ENCODE peak calls at places on chromosomes 5 and 9, in eight cellular contexts. One of them, this sample, is unnamed.

GRCh38 chr5:135955525-135955924 is 742 bp upstream of the LECT2 start:
- DNase-seq in astrocyte: no peak
- DNase-seq in mucosa of descending colon: no peak
- DNase-seq in tibial artery: no peak
- DNase-seq in HCT116: no peak
- DNase-seq in SK-N-SH: no peak
- DNase-seq in H9: no peak
- DNase-seq in heart left ventricle: no peak
- DNase-seq in this sample: no peak

GRCh38 chr9:81566074-81566698 is 123.2 kb downstream of the TLE1 start:
- DNase-seq in astrocyte: peak; percentile 7
- DNase-seq in mucosa of descending colon: no peak
- DNase-seq in tibial artery: no peak
- DNase-seq in HCT116: no peak
- DNase-seq in SK-N-SH: no peak
- DNase-seq in H9: no peak
- DNase-seq in heart left ventricle: no peak
- DNase-seq in this sample: no peak

GRCh38 chr5:6525910-6526309 is 77.3 kb downstream of the UBE2QL1 start:
- DNase-seq in astrocyte: no peak
- DNase-seq in mucosa of descending colon: no peak
- DNase-seq in tibial artery: no peak
- DNase-seq in HCT116: peak; percentile 13
- DNase-seq in SK-N-SH: peak; percentile 77
- DNase-seq in H9: peak; percentile 61
- DNase-seq in heart left ventricle: no peak
- DNase-seq in this sample: peak; percentile 60

GRCh38 chr5:431001-431710 is 11.8 kb upstream of the EXOC3 start:
- DNase-seq in astrocyte: no peak
- DNase-seq in mucosa of descending colon: no peak
- DNase-seq in tibial artery: peak; percentile 66
- DNase-seq in HCT116: peak; percentile 23
- DNase-seq in SK-N-SH: peak; percentile 93
- DNase-seq in H9: peak; percentile 82
- DNase-seq in heart left ventricle: no peak
- DNase-seq in this sample: no peak

GRCh38 chr9:138099803-138100598 is 222.4 kb downstream of the CACNA1B start:
- DNase-seq in astrocyte: no peak
- DNase-seq in mucosa of descending colon: no peak
- DNase-seq in tibial artery: no peak
- DNase-seq in HCT116: no peak
- DNase-seq in SK-N-SH: peak; percentile 19
- DNase-seq in H9: no peak
- DNase-seq in heart left ventricle: peak; percentile 26
- DNase-seq in this sample: no peak

GRCh38 chr5:170552486-170553122 is 48.8 kb downstream of the KCNIP1 start:
- DNase-seq in astrocyte: peak; percentile 94
- DNase-seq in mucosa of descending colon: peak; percentile 70
- DNase-seq in tibial artery: peak; percentile 76
- DNase-seq in HCT116: no peak
- DNase-seq in SK-N-SH: no peak
- DNase-seq in H9: peak; percentile 66
- DNase-seq in heart left ventricle: peak; percentile 84
- DNase-seq in this sample: peak; percentile 7

GRCh38 chr5:169385636-169386035 is 84.7 kb upstream of the SLIT3 start:
- DNase-seq in astrocyte: no peak
- DNase-seq in mucosa of descending colon: no peak
- DNase-seq in tibial artery: no peak
- DNase-seq in HCT116: no peak
- DNase-seq in SK-N-SH: no peak
- DNase-seq in H9: no peak
- DNase-seq in heart left ventricle: no peak
- DNase-seq in this sample: no peak

GRCh38 chr5:89981006-89981405 is 428.6 kb downstream of the CETN3 start:
- DNase-seq in astrocyte: no peak
- DNase-seq in mucosa of descending colon: no peak
- DNase-seq in tibial artery: no peak
- DNase-seq in HCT116: no peak
- DNase-seq in SK-N-SH: no peak
- DNase-seq in H9: no peak
- DNase-seq in heart left ventricle: no peak
- DNase-seq in this sample: no peak

GRCh38 chr5:159819671-159820411 is 96.4 kb upstream of the ADRA1B start:
- DNase-seq in astrocyte: no peak
- DNase-seq in mucosa of descending colon: peak; percentile 55
- DNase-seq in tibial artery: peak; percentile 74
- DNase-seq in HCT116: no peak
- DNase-seq in SK-N-SH: no peak
- DNase-seq in H9: no peak
- DNase-seq in heart left ventricle: peak; percentile 65
- DNase-seq in this sample: peak; percentile 3

GRCh38 chr9:100104314-100104713 is 5.3 kb downstream of the INVS start:
- DNase-seq in astrocyte: peak; percentile 75
- DNase-seq in mucosa of descending colon: no peak
- DNase-seq in tibial artery: no peak
- DNase-seq in HCT116: no peak
- DNase-seq in SK-N-SH: no peak
- DNase-seq in H9: no peak
- DNase-seq in heart left ventricle: no peak
- DNase-seq in this sample: no peak

GRCh38 chr5:175253597-175253996 is 190.4 kb downstream of the DRD1 start:
- DNase-seq in astrocyte: peak; percentile 10
- DNase-seq in mucosa of descending colon: no peak
- DNase-seq in tibial artery: no peak
- DNase-seq in HCT116: no peak
- DNase-seq in SK-N-SH: no peak
- DNase-seq in H9: no peak
- DNase-seq in heart left ventricle: no peak
- DNase-seq in this sample: no peak

GRCh38 chr9:73780916-73781315 is 629.3 kb downstream of the ANXA1 start:
- DNase-seq in astrocyte: peak; percentile 96
- DNase-seq in mucosa of descending colon: no peak
- DNase-seq in tibial artery: no peak
- DNase-seq in HCT116: no peak
- DNase-seq in SK-N-SH: no peak
- DNase-seq in H9: no peak
- DNase-seq in heart left ventricle: no peak
- DNase-seq in this sample: no peak

GRCh38 chr9:94928696-94929372 is 202.3 kb downstream of the AOPEP start:
- DNase-seq in astrocyte: peak; percentile 88
- DNase-seq in mucosa of descending colon: no peak
- DNase-seq in tibial artery: no peak
- DNase-seq in HCT116: no peak
- DNase-seq in SK-N-SH: peak; percentile 54
- DNase-seq in H9: no peak
- DNase-seq in heart left ventricle: no peak
- DNase-seq in this sample: no peak

GRCh38 chr9:127742435-127743088 is 7.5 kb upstream of the TOR2A start:
- DNase-seq in astrocyte: peak; percentile 71
- DNase-seq in mucosa of descending colon: peak; percentile 59
- DNase-seq in tibial artery: no peak
- DNase-seq in HCT116: no peak
- DNase-seq in SK-N-SH: peak; percentile 81
- DNase-seq in H9: peak; percentile 98
- DNase-seq in heart left ventricle: no peak
- DNase-seq in this sample: no peak

GRCh38 chr5:65774346-65774745 is 52.3 kb downstream of the NLN start:
- DNase-seq in astrocyte: peak; percentile 89
- DNase-seq in mucosa of descending colon: no peak
- DNase-seq in tibial artery: no peak
- DNase-seq in HCT116: no peak
- DNase-seq in SK-N-SH: no peak
- DNase-seq in H9: no peak
- DNase-seq in heart left ventricle: no peak
- DNase-seq in this sample: peak; percentile 15

GRCh38 chr5:128144491-128144890 is 60.9 kb downstream of the SLC12A2 start:
- DNase-seq in astrocyte: peak; percentile 73
- DNase-seq in mucosa of descending colon: no peak
- DNase-seq in tibial artery: no peak
- DNase-seq in HCT116: no peak
- DNase-seq in SK-N-SH: no peak
- DNase-seq in H9: no peak
- DNase-seq in heart left ventricle: no peak
- DNase-seq in this sample: peak; percentile 5

GRCh38 chr5:142748568-142749249 is 21.5 kb upstream of the ARHGAP26 start:
- DNase-seq in astrocyte: no peak
- DNase-seq in mucosa of descending colon: no peak
- DNase-seq in tibial artery: no peak
- DNase-seq in HCT116: no peak
- DNase-seq in SK-N-SH: peak; percentile 16
- DNase-seq in H9: peak; percentile 57
- DNase-seq in heart left ventricle: peak; percentile 39
- DNase-seq in this sample: peak; percentile 61

GRCh38 chr5:142998316-142998862 is 228.2 kb downstream of the ARHGAP26 start:
- DNase-seq in astrocyte: no peak
- DNase-seq in mucosa of descending colon: no peak
- DNase-seq in tibial artery: no peak
- DNase-seq in HCT116: no peak
- DNase-seq in SK-N-SH: no peak
- DNase-seq in H9: no peak
- DNase-seq in heart left ventricle: no peak
- DNase-seq in this sample: no peak

GRCh38 chr5:172806897-172807672 is 27.0 kb upstream of the ERGIC1 start:
- DNase-seq in astrocyte: peak; percentile 83
- DNase-seq in mucosa of descending colon: peak; percentile 96
- DNase-seq in tibial artery: peak; percentile 87
- DNase-seq in HCT116: peak; percentile 76
- DNase-seq in SK-N-SH: no peak
- DNase-seq in H9: peak; percentile 89
- DNase-seq in heart left ventricle: peak; percentile 89
- DNase-seq in this sample: peak; percentile 60

GRCh38 chr9:84357235-84357634 is 16.7 kb upstream of the SLC28A3 start:
- DNase-seq in astrocyte: no peak
- DNase-seq in mucosa of descending colon: no peak
- DNase-seq in tibial artery: no peak
- DNase-seq in HCT116: no peak
- DNase-seq in SK-N-SH: no peak
- DNase-seq in H9: no peak
- DNase-seq in heart left ventricle: no peak
- DNase-seq in this sample: no peak

GRCh38 chr5:73338201-73339126 is 110.1 kb downstream of the FOXD1 start:
- DNase-seq in astrocyte: peak; percentile 92
- DNase-seq in mucosa of descending colon: no peak
- DNase-seq in tibial artery: no peak
- DNase-seq in HCT116: no peak
- DNase-seq in SK-N-SH: no peak
- DNase-seq in H9: no peak
- DNase-seq in heart left ventricle: no peak
- DNase-seq in this sample: no peak
- H3K4me1 ChIP-seq in astrocyte: peaks cover 34% of the 10 kb centered on the region
- H3K4me1 ChIP-seq in mucosa of descending colon: no peaks in the 10 kb centered on the region
- H3K4me1 ChIP-seq in tibial artery: no peaks in the 10 kb centered on the region
- H3K4me1 ChIP-seq in HCT116: no peaks in the 10 kb centered on the region
- H3K4me1 ChIP-seq in SK-N-SH: peaks cover 14% of the 10 kb centered on the region
- H3K4me1 ChIP-seq in H9: no peaks in the 10 kb centered on the region
- H3K4me1 ChIP-seq in heart left ventricle: no peaks in the 10 kb centered on the region
- H3K4me1 ChIP-seq in this sample: no peaks in the 10 kb centered on the region

GRCh38 chr5:42596817-42597216 is 159.8 kb upstream of the CCDC152 start:
- DNase-seq in astrocyte: no peak
- DNase-seq in mucosa of descending colon: no peak
- DNase-seq in tibial artery: no peak
- DNase-seq in HCT116: no peak
- DNase-seq in SK-N-SH: no peak
- DNase-seq in H9: no peak
- DNase-seq in heart left ventricle: no peak
- DNase-seq in this sample: no peak
- H3K4me1 ChIP-seq in astrocyte: no peaks in the 10 kb centered on the region
- H3K4me1 ChIP-seq in mucosa of descending colon: no peaks in the 10 kb centered on the region
- H3K4me1 ChIP-seq in tibial artery: no peaks in the 10 kb centered on the region
- H3K4me1 ChIP-seq in HCT116: no peaks in the 10 kb centered on the region
- H3K4me1 ChIP-seq in SK-N-SH: no peaks in the 10 kb centered on the region
- H3K4me1 ChIP-seq in H9: no peaks in the 10 kb centered on the region
- H3K4me1 ChIP-seq in heart left ventricle: peaks cover 21% of the 10 kb centered on the region
- H3K4me1 ChIP-seq in this sample: peaks cover 25% of the 10 kb centered on the region

DNA sequence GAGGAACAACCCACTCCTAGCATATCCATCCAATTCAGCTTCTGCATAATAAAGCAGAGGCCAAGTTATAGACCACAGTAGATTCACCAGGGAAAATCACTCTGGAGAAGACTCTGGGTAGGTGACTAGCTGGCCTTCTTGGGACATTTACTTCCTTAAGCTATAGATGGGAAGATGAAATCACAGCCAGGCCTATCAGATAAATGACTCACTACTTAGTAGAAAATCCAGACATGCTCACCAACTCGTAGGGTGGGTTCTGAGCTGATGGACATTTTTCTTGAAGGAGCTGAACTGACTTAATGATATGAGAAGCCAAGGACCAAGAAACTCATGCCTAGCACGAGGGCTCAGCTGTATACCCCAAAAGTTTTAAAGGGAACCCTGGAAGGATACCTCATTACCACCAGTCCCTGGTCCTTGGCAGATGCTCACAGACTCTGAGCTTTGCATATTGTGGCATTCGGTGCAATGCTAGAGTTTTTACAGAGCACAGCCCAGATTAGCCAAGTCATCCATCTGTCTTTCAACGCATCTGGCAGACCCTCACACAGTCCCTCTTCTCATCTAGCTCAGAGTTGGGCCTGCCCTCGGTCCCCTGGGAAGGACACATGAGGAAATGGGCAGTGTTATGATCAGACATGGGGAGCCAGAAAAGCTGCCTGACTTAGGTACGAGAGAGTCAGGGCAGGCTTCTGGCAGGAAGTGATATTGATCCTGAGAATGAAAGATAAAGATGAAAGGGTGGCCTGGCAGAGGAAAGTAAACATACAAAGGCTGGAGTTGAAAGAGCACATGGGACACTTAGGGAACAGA is 15.0 kb downstream of the ACSL6 start:
- DNase-seq in astrocyte: no peak
- DNase-seq in mucosa of descending colon: no peak
- DNase-seq in tibial artery: no peak
- DNase-seq in HCT116: no peak
- DNase-seq in SK-N-SH: peak; percentile 34
- DNase-seq in H9: no peak
- DNase-seq in heart left ventricle: no peak
- DNase-seq in this sample: no peak
- H3K4me1 ChIP-seq in astrocyte: no peaks in the 10 kb centered on the region
- H3K4me1 ChIP-seq in mucosa of descending colon: no peaks in the 10 kb centered on the region
- H3K4me1 ChIP-seq in tibial artery: no peaks in the 10 kb centered on the region
- H3K4me1 ChIP-seq in HCT116: peaks cover under 1% of the 10 kb centered on the region
- H3K4me1 ChIP-seq in SK-N-SH: no peaks in the 10 kb centered on the region
- H3K4me1 ChIP-seq in H9: peaks cover 3% of the 10 kb centered on the region
- H3K4me1 ChIP-seq in heart left ventricle: peaks cover 2% of the 10 kb centered on the region
- H3K4me1 ChIP-seq in this sample: no peaks in the 10 kb centered on the region

DNA sequence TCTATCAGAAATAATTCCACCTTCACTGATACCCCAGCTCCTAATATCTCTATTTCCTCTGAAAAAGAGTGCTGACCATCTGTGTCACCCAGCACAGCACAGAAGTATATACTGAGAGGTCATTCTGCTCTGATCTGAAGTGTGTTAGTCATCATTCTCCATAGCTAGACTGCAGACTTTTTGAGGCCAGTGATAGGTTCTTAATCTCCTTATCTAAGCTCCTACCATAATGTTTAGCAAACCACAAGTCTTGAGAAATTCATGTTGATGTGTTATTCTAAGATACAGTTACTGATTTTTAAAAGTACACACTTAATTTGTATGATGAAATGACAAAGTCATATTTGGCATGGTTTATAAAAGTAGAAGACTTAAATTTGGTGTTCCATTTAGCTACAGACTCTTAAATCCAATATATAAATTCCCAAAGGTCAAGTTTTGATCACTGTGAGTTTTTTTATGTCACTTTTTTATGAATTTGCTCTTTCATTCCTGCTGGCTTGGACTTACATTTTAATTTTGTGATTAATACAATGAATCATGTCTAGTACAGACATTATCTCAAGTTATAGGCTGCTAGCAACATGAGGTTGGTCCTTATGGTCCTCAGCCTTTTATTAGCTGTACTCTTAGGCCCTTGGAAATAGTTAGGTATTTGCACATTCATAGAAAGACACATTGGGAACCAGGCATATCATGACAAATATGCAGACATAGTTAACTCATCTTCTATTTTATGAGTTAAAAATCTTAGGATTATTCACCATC is 380.8 kb downstream of the EBF1 start:
- DNase-seq in astrocyte: peak; percentile 76
- DNase-seq in mucosa of descending colon: no peak
- DNase-seq in tibial artery: no peak
- DNase-seq in HCT116: no peak
- DNase-seq in SK-N-SH: no peak
- DNase-seq in H9: no peak
- DNase-seq in heart left ventricle: no peak
- DNase-seq in this sample: no peak
- H3K4me1 ChIP-seq in astrocyte: peaks cover 9% of the 10 kb centered on the region
- H3K4me1 ChIP-seq in mucosa of descending colon: no peaks in the 10 kb centered on the region
- H3K4me1 ChIP-seq in tibial artery: no peaks in the 10 kb centered on the region
- H3K4me1 ChIP-seq in HCT116: no peaks in the 10 kb centered on the region
- H3K4me1 ChIP-seq in SK-N-SH: no peaks in the 10 kb centered on the region
- H3K4me1 ChIP-seq in H9: no peaks in the 10 kb centered on the region
- H3K4me1 ChIP-seq in heart left ventricle: peaks cover 5% of the 10 kb centered on the region
- H3K4me1 ChIP-seq in this sample: no peaks in the 10 kb centered on the region

This sample was measured in thyroid gland.